ENCODE peak calls at places on chromosomes 16 and 17, in ten cellular contexts. A is nephron progenitor cell, X is prostate gland, G is HFFc6, W is OCI-LY7, P is AG10803, M is foreskin fibroblast, O is testis, N is cardiac fibroblast, Z is PC-3. T is an unnamed sample.

GRCh38 chr16:58235663-58236062 is 37.8 kb upstream of the CSNK2A2 start:
- DNase-seq in A (no peak), Z (no peak), X (no peak), M (no peak), G (no peak), W (no peak), P (no peak), N (no peak), O (no peak), T (no peak)

GRCh38 chr16:71781741-71782140 is 26.9 kb downstream of the AP1G1 start:
- DNase-seq in O (no peak), Z (peak; percentile 64), W (no peak), M (peak; percentile 12), G (peak; percentile 21), N (no peak), P (peak; percentile 26), X (no peak), A (no peak), T (peak; percentile 13)

GRCh38 chr16:57601801-57602478 is 26.5 kb upstream of the ADGRG1 start:
- DNase-seq in M (no peak), P (no peak), O (no peak), Z (no peak), X (no peak), N (no peak), A (no peak), W (no peak), G (no peak), T (no peak)

GRCh38 chr17:77744268-77744988 is 214.1 kb upstream of the TNRC6C start:
- DNase-seq in M (no peak), X (no peak), Z (no peak), N (no peak), O (peak; percentile 19), A (no peak), G (no peak), P (no peak), W (no peak), T (no peak)

GRCh38 chr17:50511058-50511457 is 2.8 kb downstream of the MYCBPAP start:
- DNase-seq in X (no peak), Z (peak; percentile 59), G (peak; percentile 6), O (no peak), W (no peak), P (no peak), M (peak; percentile 49), N (no peak), A (no peak), T (peak; percentile 71)

GRCh38 chr16:8936421-8936820 is 27.3 kb downstream of the USP7 start:
- DNase-seq in W (peak; percentile 66), Z (peak; percentile 71), O (peak; percentile 65), M (peak; percentile 65), N (peak; percentile 36), P (no peak), G (peak; percentile 31), A (peak; percentile 41), X (peak; percentile 13), T (peak; percentile 42)

GRCh38 chr16:48014349-48015135 is 141.3 kb downstream of the ABCC12 start:
- DNase-seq in O (no peak), A (peak; percentile 10), P (no peak), G (peak; percentile 34), Z (peak; percentile 95), W (no peak), N (no peak), M (no peak), X (no peak), T (no peak)

GRCh38 chr16:87842209-87842869 is 27.0 kb downstream of the SLC7A5 start:
- DNase-seq in W (peak; percentile 77), G (no peak), N (no peak), P (no peak), A (no peak), M (no peak), X (no peak), Z (no peak), O (peak; percentile 64), T (no peak)

GRCh38 chr16:85753976-85754375 is 3.1 kb upstream of the C16orf74 start:
- DNase-seq in A (no peak), P (no peak), X (no peak), M (no peak), N (no peak), W (peak; percentile 43), O (no peak), Z (no peak), G (no peak), T (no peak)

GRCh38 chr16:69930117-69930776 is 20.9 kb upstream of the CLEC18A start:
- DNase-seq in Z (peak; percentile 68), O (peak; percentile 68), W (peak; percentile 68), P (peak; percentile 59), G (peak; percentile 46), X (peak; percentile 43), N (peak; percentile 75), A (peak; percentile 56), M (peak; percentile 81), T (peak; percentile 69)

GRCh38 chr17:51050291-51051033 is 70.2 kb downstream of the SPAG9 start:
- DNase-seq in O (no peak), A (no peak), P (no peak), Z (peak; percentile 67), M (no peak), N (no peak), W (peak; percentile 79), X (no peak), G (no peak), T (no peak)

GRCh38 chr17:43018008-43018853 is 4.0 kb downstream of the VAT1 start:
- DNase-seq in Z (no peak), P (no peak), X (no peak), M (no peak), N (peak; percentile 44), W (no peak), O (no peak), A (peak; percentile 65), G (no peak), T (no peak)

GRCh38 chr17:72117748-72118587 is 2.9 kb upstream of the SOX9 start:
- DNase-seq in X (no peak), P (no peak), W (no peak), A (peak; percentile 49), O (peak; percentile 44), G (no peak), Z (no peak), M (peak; percentile 48), N (no peak), T (no peak)

GRCh38 chr16:19926449-19927390 is 42.1 kb upstream of the GPRC5B start:
- DNase-seq in G (peak; percentile 12), M (no peak), P (peak; percentile 56), W (no peak), N (peak; percentile 72), X (no peak), O (no peak), Z (peak; percentile 29), A (no peak), T (peak; percentile 57)

GRCh38 chr16:76428858-76429257 is 151.7 kb downstream of the CNTNAP4 start:
- DNase-seq in Z (peak; percentile 58), M (no peak), O (no peak), X (no peak), P (no peak), A (no peak), G (no peak), W (no peak), N (peak; percentile 5), T (no peak)

GRCh38 chr17:79948918-79949645 is 86.6 kb downstream of the TBC1D16 start:
- DNase-seq in O (peak; percentile 58), X (no peak), A (no peak), N (no peak), P (no peak), W (no peak), M (no peak), Z (no peak), G (no peak), T (no peak)

DNA sequence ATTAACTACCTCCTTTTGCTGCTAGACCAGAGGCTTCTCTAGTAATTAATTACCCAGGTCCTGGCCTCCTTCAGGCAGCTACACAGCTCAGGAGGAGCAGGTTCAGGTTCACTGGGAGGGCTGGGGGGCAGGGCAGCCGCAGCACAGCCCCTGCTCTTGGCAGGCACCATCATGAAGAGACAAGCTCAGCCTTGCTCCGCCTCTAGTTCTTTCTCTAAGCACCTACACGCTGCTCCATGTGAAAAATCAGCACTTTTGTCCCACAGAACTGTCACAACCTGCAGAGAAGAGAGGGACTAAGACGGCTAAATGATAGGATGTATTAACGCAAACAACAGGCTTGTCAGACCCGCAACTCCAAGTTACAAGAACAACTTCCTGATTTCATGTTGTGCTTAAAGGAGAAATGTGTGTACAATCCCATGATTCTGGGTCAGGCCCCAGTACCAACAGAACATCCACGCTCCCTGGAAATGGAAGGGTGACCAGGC is 53.4 kb downstream of the GRB2 start:
- DNase-seq in N (no peak), M (no peak), A (peak; percentile 69), O (no peak), P (no peak), W (peak; percentile 68), G (no peak), X (peak; percentile 30), Z (no peak), T (no peak)
- TF ChIP-seq CTCF in N (no peak), M (no peak), A (no peak), O (no peak), P (no peak), W (no peak), G (no peak), X (no peak), Z (no peak), T (no peak)

DNA sequence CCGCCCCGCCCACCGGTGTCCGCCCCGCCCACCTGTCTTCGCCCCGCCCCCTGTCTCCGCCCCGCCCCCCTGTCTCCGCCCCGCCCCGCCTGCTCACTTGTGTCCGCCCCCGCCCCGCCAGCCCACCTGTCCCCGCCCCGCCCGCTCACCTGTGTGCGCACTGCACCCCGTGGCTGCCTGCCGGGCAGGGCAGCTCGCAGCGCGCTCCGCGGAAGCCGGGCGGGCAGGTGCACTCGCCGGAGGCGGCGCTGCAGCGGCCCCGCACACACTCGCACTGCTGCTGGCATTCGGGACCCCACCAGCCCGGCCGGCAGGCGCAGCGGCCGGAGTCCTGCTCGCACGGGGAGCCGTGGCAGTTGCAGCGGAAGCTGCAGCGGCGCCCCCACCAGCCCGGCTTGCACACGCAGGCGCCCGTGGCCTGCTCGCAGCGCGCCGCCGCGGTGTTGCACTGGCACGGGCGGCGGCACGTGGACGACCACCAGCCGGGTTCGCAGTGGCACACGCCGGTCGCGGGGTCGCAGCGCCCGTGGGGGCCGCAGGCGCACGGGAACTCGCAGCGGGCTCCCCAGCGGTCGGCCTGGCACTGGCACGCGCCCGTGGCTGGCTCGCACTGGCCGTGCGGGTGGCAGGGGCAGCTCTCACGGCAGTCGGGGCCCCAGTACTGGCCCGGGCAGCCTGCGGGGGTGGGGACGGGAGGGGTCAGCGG is 2.1 kb downstream of the SCARF1 start:
- DNase-seq in P (peak; percentile 8), X (peak; percentile 83), G (no peak), Z (peak; percentile 68), N (no peak), M (peak; percentile 50), W (peak; percentile 77), A (peak; percentile 69), O (peak; percentile 64), T (no peak)
- TF ChIP-seq CTCF in P (no peak), X (peak; percentile 31), G (peak; percentile 51), Z (peak; percentile 31), N (no peak), M (no peak), W (peak; percentile 54), A (no peak), O (peak; percentile 12), T (peak; percentile 11)

GRCh38 chr16:79997257-79997656 is 396.7 kb upstream of the MAF start:
- DNase-seq in G (peak; percentile 17), A (no peak), M (peak; percentile 3), P (peak; percentile 24), O (peak; percentile 43), Z (no peak), W (peak; percentile 10), X (no peak), N (no peak), T (peak; percentile 22)
- TF ChIP-seq CTCF in G (peak; percentile 87), A (peak; percentile 32), M (peak; percentile 57), P (peak; percentile 67), O (peak; percentile 10), Z (peak; percentile 47), W (peak; percentile 71), X (peak; percentile 13), N (peak; percentile 51), T (peak; percentile 49)

GRCh38 chr17:18191967-18192366 is 8.3 kb downstream of the ALKBH5 start:
- DNase-seq in W (no peak), G (no peak), P (no peak), N (no peak), Z (no peak), M (peak; percentile 35), O (no peak), X (no peak), A (no peak), T (no peak)
- TF ChIP-seq CTCF in W (peak; percentile 60), G (peak; percentile 68), P (peak; percentile 42), N (peak; percentile 47), Z (peak; percentile 44), M (peak; percentile 44), O (no peak), X (no peak), A (no peak), T (peak; percentile 46)